ENCODE peak calls at places on chromosomes 5 and 9, in seven cellular contexts. B is tibial artery, P is prostate gland, T is hepatocyte, M is fibroblast of lung, A is HL-60, L is DND-41. K is an unnamed sample. For H3K27me3, the result is how much of the 10 kb centered on the place peaks cover.

GRCh38 chr5:142453801-142454381 is 129.1 kb upstream of the SPRY4 start:
- DNase-seq in A (no peak), M (no peak), P (no peak), L (no peak), B (peak), T (no peak), K (no peak)

GRCh38 chr9:72897069-72897649 is 55.7 kb downstream of the ALDH1A1 start:
- DNase-seq in P (no peak), B (no peak), M (no peak), A (no peak), L (no peak), T (no peak), K (no peak)

GRCh38 chr5:173452098-173452497 is 123.9 kb upstream of the STC2 start:
- DNase-seq in T (no peak), L (no peak), P (no peak), M (peak), B (no peak), A (peak), K (no peak)

GRCh38 chr5:55960779-55961178 is 34.0 kb downstream of the IL6ST start:
- DNase-seq in T (no peak), A (no peak), M (no peak), P (no peak), B (no peak), L (no peak), K (no peak)

GRCh38 chr9:87675466-87675865 is 50.5 kb upstream of the CTSL start:
- DNase-seq in T (no peak), A (no peak), P (no peak), B (no peak), L (no peak), M (no peak), K (no peak)

GRCh38 chr9:123048748-123049147 is 15.3 kb downstream of the GPR21 start:
- DNase-seq in P (no peak), A (no peak), T (no peak), L (no peak), B (no peak), M (peak), K (no peak)

GRCh38 chr9:16075695-16076094 is 522.9 kb downstream of the CCDC171 start:
- DNase-seq in A (no peak), P (no peak), M (no peak), B (no peak), T (no peak), L (no peak), K (no peak)

GRCh38 chr5:57174850-57175525 is 1.1 kb downstream of the GPBP1 start:
- DNase-seq in T (peak), L (no peak), A (no peak), P (peak), M (no peak), B (no peak), K (no peak)

GRCh38 chr9:35257986-35258664 is 96.3 kb downstream of the UNC13B start:
- DNase-seq in P (peak), M (no peak), B (no peak), T (peak), A (peak), L (no peak), K (no peak)

GRCh38 chr9:120480707-120481106 is 99.3 kb downstream of the CDK5RAP2 start:
- DNase-seq in T (no peak), A (no peak), L (no peak), M (no peak), P (no peak), B (no peak), K (no peak)

GRCh38 chr5:139725073-139725830 is 70.4 kb upstream of the PSD2 start:
- DNase-seq in B (peak), L (no peak), A (no peak), P (no peak), M (peak), T (peak), K (peak)

GRCh38 chr9:134720136-134720753 is 78.6 kb downstream of the COL5A1 start:
- DNase-seq in L (no peak), P (no peak), A (no peak), B (no peak), T (no peak), M (no peak), K (no peak)
- H3K27me3 ChIP-seq in L (under half), P (under half), A (under half), B (under half), T (under half), M (under half), K (under half)

GRCh38 chr5:97420646-97421045 is 237.6 kb upstream of the RIOK2 start:
- DNase-seq in L (no peak), P (no peak), B (no peak), M (peak), T (no peak), A (no peak), K (no peak)

GRCh38 chr5:97427235-97427634 is 244.2 kb upstream of the RIOK2 start:
- DNase-seq in M (no peak), B (no peak), A (no peak), P (no peak), L (no peak), T (no peak), K (no peak)

GRCh38 chr5:97422678-97423077 is 239.6 kb upstream of the RIOK2 start:
- DNase-seq in M (peak), P (no peak), L (no peak), T (no peak), B (no peak), A (no peak), K (no peak)

GRCh38 chr5:97425511-97425910 is 242.5 kb upstream of the RIOK2 start:
- DNase-seq in L (no peak), A (no peak), M (peak), P (no peak), B (no peak), T (no peak), K (no peak)
- TF ChIP-seq CTCF in L (peak), A (no peak), M (peak), P (peak), B (no peak), T (no peak), K (peak)

DNA sequence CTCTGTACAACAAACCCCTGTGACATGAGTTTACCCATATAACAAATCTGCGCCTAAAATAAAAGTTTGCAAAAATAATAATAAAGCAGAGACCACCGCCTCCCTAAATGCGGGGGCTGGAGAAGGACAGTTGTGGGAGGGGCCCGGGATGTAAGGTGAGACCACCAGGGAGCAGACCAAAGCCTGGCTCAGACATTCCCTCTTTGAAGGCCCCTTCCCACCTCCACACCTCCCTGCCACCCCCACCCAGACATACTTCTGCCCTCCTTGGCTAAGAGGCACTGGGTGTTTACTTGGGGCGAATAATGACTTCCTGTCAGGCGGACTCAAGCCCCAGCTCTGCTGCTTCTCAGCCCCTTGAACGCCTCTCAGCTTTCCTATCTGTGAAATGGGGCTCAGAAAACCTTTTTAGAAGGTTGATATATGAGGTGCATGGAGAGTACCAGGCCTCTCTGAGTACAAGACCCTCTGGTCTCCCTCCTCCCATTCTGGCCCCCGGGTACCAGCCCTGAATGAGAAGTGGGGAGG is 58.8 kb upstream of the GGTA1 start:
- DNase-seq in A (no peak), M (no peak), P (no peak), B (no peak), T (no peak), L (no peak), K (no peak)
- H3K27ac ChIP-seq in A (no peak), M (peak), P (peak), B (peak), T (peak), L (no peak), K (peak)

GRCh38 chr5:1891391-1891790 is 8.7 kb upstream of the IRX4 start:
- DNase-seq in B (no peak), L (no peak), M (no peak), P (no peak), T (no peak), A (no peak), K (no peak)

GRCh38 chr5:1887400-1888360 is 5.0 kb upstream of the IRX4 start:
- DNase-seq in L (no peak), M (no peak), B (no peak), P (no peak), T (no peak), A (no peak), K (no peak)

GRCh38 chr5:1890296-1890695 is 7.6 kb upstream of the IRX4 start:
- DNase-seq in P (no peak), T (no peak), A (no peak), B (no peak), L (no peak), M (no peak), K (no peak)

GRCh38 chr5:1888541-1889251 is 6.0 kb upstream of the IRX4 start:
- DNase-seq in P (no peak), L (no peak), A (no peak), B (no peak), T (no peak), M (no peak), K (no peak)

DNA sequence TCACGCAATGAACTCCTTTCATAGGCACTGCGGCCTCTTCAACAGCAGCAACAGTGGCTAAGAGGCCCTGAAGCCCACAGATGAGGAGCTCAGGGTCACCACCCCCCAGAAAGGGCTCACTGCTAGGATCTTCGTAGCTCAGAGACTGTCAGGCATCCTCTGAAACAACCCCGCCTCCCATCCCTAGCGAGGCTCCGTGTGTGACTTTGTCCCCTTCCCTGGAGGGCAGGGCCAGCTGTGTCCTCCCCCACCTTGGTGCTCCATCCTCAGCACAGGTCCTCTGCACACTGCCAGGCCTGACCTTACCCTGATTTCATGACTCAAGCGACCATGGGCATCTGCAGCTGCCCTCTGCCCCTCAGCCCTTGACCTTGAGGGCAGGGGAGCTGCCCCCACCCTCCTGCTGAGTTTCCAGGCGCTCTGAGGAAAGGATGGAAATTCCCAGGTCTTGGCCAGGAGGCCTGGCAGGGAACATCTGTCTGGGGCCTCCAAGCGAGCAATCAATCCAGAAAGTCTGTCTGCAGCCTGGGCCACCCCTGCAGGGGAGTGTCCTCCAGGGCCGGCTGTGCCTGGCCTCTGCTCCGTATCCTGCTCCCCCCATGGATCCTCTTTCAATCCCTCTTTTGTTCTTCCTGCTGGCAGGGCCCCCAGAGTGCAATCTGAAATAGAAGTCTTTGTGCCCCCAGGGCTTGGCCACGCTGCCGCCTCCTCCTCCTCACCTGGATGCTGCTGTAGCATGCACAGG is 6.8 kb upstream of the IRX4 start:
- DNase-seq in P (no peak), T (no peak), L (no peak), M (no peak), A (no peak), B (no peak), K (no peak)
- H3K27me3 ChIP-seq in P (under half), T (half or more), L (under half), M (under half), A (under half), B (under half), K (under half)

GRCh38 chr9:93660647-93661046 is 84.3 kb downstream of the PHF2 start:
- DNase-seq in A (no peak), L (no peak), M (no peak), T (no peak), P (no peak), B (peak), K (no peak)
- TF ChIP-seq CTCF in A (no peak), L (no peak), M (no peak), T (no peak), P (no peak), B (no peak), K (no peak)

GRCh38 chr9:128920381-128921058 is at the start of gene PHYHD1:
- DNase-seq in B (peak), T (no peak), P (peak), L (no peak), M (peak), A (no peak), K (no peak)
- H3K27ac ChIP-seq in B (peak), T (peak), P (peak), L (no peak), M (peak), A (no peak), K (peak)

GRCh38 chr9:97759611-97760288 is 62.6 kb upstream of the XPA start:
- DNase-seq in P (no peak), A (no peak), M (no peak), T (peak), B (no peak), L (no peak), K (no peak)

GRCh38 chr9:97758334-97758916 is 61.3 kb upstream of the XPA start:
- DNase-seq in A (no peak), T (no peak), P (no peak), L (no peak), M (no peak), B (no peak), K (no peak)

GRCh38 chr9:97761879-97762278 is 64.7 kb upstream of the XPA start:
- DNase-seq in B (no peak), L (no peak), T (no peak), A (no peak), P (no peak), M (no peak), K (no peak)

GRCh38 chr9:97763884-97764283 is 66.7 kb upstream of the XPA start:
- DNase-seq in A (no peak), P (no peak), L (no peak), T (no peak), M (no peak), B (no peak), K (no peak)

DNA sequence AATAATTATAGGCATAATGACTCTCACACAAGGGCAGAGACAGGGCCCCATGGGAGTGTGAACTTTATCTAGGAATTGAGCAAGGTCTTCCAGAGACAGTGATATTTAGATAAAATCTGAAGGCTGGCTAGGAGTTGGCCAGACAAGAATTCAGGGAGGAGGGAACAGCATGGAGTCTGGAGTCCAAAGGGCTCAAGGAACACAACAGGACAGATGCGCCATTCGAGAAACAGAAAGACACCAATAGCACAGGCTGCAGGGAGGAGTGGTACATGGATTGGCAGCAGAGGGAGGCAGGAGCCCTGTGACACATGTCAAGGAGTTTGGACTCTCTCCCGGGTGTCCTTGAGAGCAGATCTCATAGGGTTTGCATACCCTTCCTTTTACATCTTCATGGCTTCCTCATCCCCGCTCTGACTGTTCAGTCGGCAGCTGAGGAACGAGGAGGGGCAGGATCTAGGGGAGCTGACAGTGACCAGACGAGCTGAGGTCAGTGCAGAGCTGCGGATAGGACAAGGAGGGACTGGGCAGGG is 64.0 kb upstream of the XPA start:
- DNase-seq in L (no peak), B (no peak), M (no peak), P (no peak), A (no peak), T (peak), K (no peak)
- H3K27me3 ChIP-seq in L (under half), B (under half), M (under half), P (under half), A (under half), T (under half), K (under half)

GRCh38 chr9:105114956-105115728 is 129.3 kb upstream of the SLC44A1 start:
- DNase-seq in M (peak), A (peak), T (no peak), B (peak), L (peak), P (no peak), K (no peak)

GRCh38 chr9:105117111-105117682 is 127.3 kb upstream of the SLC44A1 start:
- DNase-seq in B (no peak), P (no peak), L (no peak), T (no peak), M (no peak), A (no peak), K (no peak)

GRCh38 chr9:105119166-105119565 is 125.3 kb upstream of the SLC44A1 start:
- DNase-seq in B (no peak), A (no peak), P (no peak), M (no peak), L (no peak), T (no peak), K (no peak)

GRCh38 chr9:105116047-105116868 is 128.2 kb upstream of the SLC44A1 start:
- DNase-seq in B (no peak), P (no peak), T (peak), A (peak), M (no peak), L (no peak), K (no peak)

GRCh38 chr9:105118646-105119045 is 125.8 kb upstream of the SLC44A1 start:
- DNase-seq in B (no peak), L (no peak), M (no peak), P (no peak), A (no peak), T (no peak), K (no peak)
- TF ChIP-seq CTCF in B (no peak), L (no peak), M (no peak), P (no peak), A (no peak), T (no peak), K (no peak)

GRCh38 chr5:54310433-54311177 is at the start of gene ARL15:
- DNase-seq in M (peak), T (peak), A (peak), L (peak), B (peak), P (peak), K (peak)

GRCh38 chr5:54309751-54310432 is 481 bp downstream of the ARL15 start:
- DNase-seq in B (peak), T (peak), L (peak), P (peak), A (peak), M (peak), K (no peak)

GRCh38 chr5:54312499-54312898 is 2.1 kb upstream of the ARL15 start:
- DNase-seq in T (no peak), L (no peak), B (no peak), A (no peak), P (no peak), M (no peak), K (no peak)

GRCh38 chr5:54309237-54309636 is 1.1 kb downstream of the ARL15 start:
- DNase-seq in B (no peak), P (no peak), M (peak), A (no peak), T (no peak), L (no peak), K (no peak)

GRCh38 chr5:54311178-54311811 is 922 bp upstream of the ARL15 start:
- DNase-seq in P (peak), L (no peak), T (no peak), A (no peak), M (peak), B (no peak), K (no peak)
- H3K27ac ChIP-seq in P (peak), L (peak), T (peak), A (peak), M (peak), B (peak), K (peak)

K was measured in AG04450.